ENCODE peak calls at places on chromosomes 16 and 17, in nine cellular contexts. P, W, H, Y, O, U, B, A and M are unnamed samples.

GRCh38 chr17:50139950-50140885 is 10.3 kb upstream of the SAMD14 start:
- DNase-seq in P (peak), W (no peak), H (peak), Y (peak), O (peak), U (peak), B (peak), A (no peak), M (peak)

GRCh38 chr16:19162085-19162484 is 6.0 kb upstream of the SYT17 start:
- DNase-seq in P (no peak), W (no peak), H (no peak), Y (no peak), O (no peak), U (no peak), B (no peak), A (no peak), M (no peak)

GRCh38 chr17:65953316-65954147 is 238.4 kb downstream of the CEP112 start:
- DNase-seq in P (no peak), W (no peak), H (no peak), Y (no peak), O (no peak), U (no peak), B (no peak), A (no peak), M (no peak)

GRCh38 chr17:76543482-76544122 is 3.8 kb downstream of the PRCD start:
- DNase-seq in P (peak), W (no peak), H (no peak), Y (no peak), O (no peak), U (no peak), B (no peak), A (no peak), M (no peak)

GRCh38 chr17:45705123-45706009 is 78.8 kb upstream of the CRHR1 start:
- DNase-seq in P (no peak), W (no peak), H (no peak), Y (no peak), O (no peak), U (no peak), B (peak), A (no peak), M (no peak)

GRCh38 chr16:82263456-82264159 is 93.6 kb upstream of the MPHOSPH6 start:
- DNase-seq in P (peak), W (peak), H (peak), Y (peak), O (peak), U (peak), B (peak), A (peak), M (no peak)

GRCh38 chr17:309361-309888 is 43.2 kb downstream of the RPH3AL start:
- DNase-seq in P (no peak), W (no peak), H (no peak), Y (peak), O (no peak), U (no peak), B (peak), A (no peak), M (no peak)

GRCh38 chr17:63295839-63296590 is 150.1 kb downstream of the CYB561 start:
- DNase-seq in P (no peak), W (no peak), H (no peak), Y (no peak), O (no peak), U (no peak), B (no peak), A (no peak), M (no peak)

GRCh38 chr16:10312023-10312422 is 73.8 kb upstream of the ATF7IP2 start:
- DNase-seq in P (no peak), W (no peak), H (no peak), Y (no peak), O (no peak), U (no peak), B (no peak), A (no peak), M (no peak)

GRCh38 chr16:71722801-71723536 is 1.5 kb downstream of the PHLPP2 start:
- DNase-seq in P (peak), W (peak), H (peak), Y (peak), O (peak), U (peak), B (peak), A (no peak), M (peak)

GRCh38 chr17:51050291-51051033 is 70.2 kb downstream of the SPAG9 start:
- DNase-seq in P (no peak), W (no peak), H (no peak), Y (no peak), O (no peak), U (no peak), B (no peak), A (peak), M (no peak)

GRCh38 chr16:86882586-86883280 is 304.4 kb downstream of the FOXL1 start:
- DNase-seq in P (no peak), W (no peak), H (peak), Y (no peak), O (no peak), U (no peak), B (no peak), A (no peak), M (no peak)

GRCh38 chr16:81261049-81261648 is 22.7 kb downstream of the BCO1 start:
- DNase-seq in P (no peak), W (no peak), H (no peak), Y (no peak), O (no peak), U (no peak), B (peak), A (no peak), M (no peak)

GRCh38 chr17:76240461-76241204 is at the start of gene RNF157:
- DNase-seq in P (peak), W (no peak), H (peak), Y (peak), O (peak), U (peak), B (peak), A (no peak), M (no peak)

GRCh38 chr16:27374231-27374793 is 27.7 kb upstream of the IL21R start:
- DNase-seq in P (no peak), W (no peak), H (no peak), Y (no peak), O (no peak), U (no peak), B (no peak), A (peak), M (peak)

GRCh38 chr17:29593546-29594440 is 861 bp downstream of the ANKRD13B start:
- DNase-seq in P (peak), W (no peak), H (peak), Y (no peak), O (no peak), U (peak), B (no peak), A (no peak), M (peak)
- TF ChIP-seq CTCF in P (no peak), W (no peak), H (peak), Y (peak), O (no peak), U (no peak), B (peak), A (peak), M (no peak)

DNA sequence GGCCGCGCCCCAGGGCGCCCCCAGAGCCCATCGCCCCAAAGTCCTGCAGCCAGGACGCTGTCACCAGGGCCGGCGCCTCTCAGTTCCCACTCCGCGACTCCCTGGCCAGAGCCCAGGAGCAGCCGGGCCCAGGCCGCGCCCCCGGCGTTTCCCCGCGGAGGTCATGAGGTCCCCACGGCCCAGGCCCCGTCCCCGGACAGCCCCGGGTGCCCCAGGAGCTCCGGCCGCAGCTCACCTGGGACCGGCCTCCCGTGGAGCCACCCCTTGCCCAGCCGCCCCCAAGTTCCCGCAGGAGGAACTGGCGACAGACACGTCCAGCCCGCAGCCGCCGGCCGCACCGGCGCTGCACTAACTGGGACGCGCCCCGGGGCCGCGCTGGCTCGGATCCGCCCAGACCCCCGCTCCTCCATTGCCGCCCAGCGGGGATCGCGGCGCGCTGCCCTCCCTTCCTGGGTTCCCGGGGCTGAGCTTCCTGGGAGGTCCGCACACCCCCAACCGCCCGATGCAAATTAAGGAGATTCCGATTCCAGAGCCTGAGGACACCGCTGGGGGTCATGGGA is 9.7 kb downstream of the AHSP start:
- DNase-seq in P (no peak), W (no peak), H (no peak), Y (no peak), O (no peak), U (no peak), B (no peak), A (no peak), M (no peak)
- H3K4me3 ChIP-seq in P (no peak), W (peak), H (peak), Y (no peak), O (peak), U (peak), B (no peak), A (no peak), M (no peak)

DNA sequence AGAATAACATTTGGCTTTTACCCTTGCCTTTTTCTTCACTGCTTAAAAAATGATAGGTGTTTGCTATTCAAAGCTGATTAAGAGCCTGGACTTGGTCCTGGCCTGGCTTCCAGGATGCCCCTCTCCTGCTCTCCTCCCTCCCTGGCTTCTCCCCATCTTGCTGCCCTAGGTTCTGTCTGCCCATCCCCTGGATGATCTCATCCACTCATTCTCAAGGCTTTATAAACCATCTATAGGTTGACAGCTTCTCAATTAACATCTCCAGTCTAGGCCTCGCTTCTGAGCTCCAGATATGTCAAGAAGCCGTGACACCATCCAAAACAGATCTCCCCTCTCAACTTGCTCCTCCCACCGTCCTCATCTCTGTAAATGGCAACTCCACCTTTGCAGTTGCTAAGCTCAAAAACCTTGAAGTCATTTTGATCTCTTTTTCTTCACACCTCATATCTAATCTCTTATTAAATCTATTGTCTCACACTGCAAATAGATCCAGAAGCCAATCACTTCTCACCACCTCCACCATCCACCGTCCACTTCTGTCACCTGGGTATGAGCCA is 8.7 kb downstream of the ZNF771 start:
- DNase-seq in P (no peak), W (no peak), H (no peak), Y (no peak), O (no peak), U (no peak), B (no peak), A (no peak), M (no peak)
- TF ChIP-seq POLR2A in P (no peak), W (no peak), H (no peak), Y (no peak), O (no peak), U (no peak), B (no peak), A (no peak), M (no peak)

DNA sequence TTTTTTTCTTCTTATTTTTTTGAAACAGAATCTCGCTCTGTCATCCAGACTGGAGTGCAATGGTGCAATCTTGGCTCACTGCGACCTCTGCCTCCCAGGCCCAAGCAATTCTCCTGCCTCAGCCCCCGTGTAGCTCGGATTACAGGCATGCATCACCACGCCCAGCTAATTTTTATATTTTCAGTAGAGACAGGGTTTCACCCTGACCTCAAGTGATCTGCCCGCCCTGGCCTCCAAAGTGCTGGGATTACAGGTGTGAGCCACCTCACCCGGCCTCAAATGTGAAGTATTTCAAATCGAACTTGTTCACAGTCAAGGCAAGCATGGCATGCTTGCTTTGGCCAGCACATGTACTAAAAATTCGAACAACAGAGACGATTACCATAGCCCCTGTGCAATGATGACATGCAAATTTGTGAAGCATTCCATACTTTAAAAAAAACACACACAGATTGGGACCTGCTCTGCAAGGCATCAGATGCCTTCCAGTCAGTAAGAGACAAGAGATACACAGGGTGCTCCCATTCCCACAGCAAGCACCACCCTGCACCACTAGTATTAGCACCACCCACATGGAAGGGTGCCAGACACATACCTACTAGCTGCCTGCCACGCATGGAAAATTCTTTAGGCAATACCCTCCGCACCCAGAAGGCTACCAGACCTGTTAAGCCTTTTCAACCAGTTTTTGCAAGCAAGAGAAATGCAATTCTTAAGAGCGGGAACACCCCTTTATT is 47.2 kb downstream of the ANKRD11 start:
- DNase-seq in P (peak), W (no peak), H (no peak), Y (no peak), O (no peak), U (peak), B (peak), A (no peak), M (peak)
- TF ChIP-seq CTCF in P (no peak), W (no peak), H (peak), Y (no peak), O (peak), U (no peak), B (no peak), A (no peak), M (no peak)

DNA sequence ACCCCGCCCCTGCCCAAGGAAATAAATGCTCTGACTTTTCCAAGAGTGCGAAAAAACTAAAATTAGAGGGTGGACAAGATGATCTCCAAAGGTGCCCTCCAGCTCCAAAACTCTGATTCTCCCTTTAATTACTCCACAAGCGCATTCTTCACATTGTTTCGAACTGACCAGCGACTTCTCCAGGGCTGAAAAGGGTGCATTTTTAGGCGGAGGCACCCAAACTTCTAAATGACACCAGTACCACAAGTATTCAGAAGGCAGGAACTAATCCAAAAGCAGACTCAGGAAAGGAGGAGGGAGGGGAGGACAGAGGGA is 750 bp downstream of the ZFHX3 start:
- DNase-seq in P (no peak), W (no peak), H (no peak), Y (no peak), O (no peak), U (no peak), B (no peak), A (no peak), M (no peak)
- H3K4me3 ChIP-seq in P (peak), W (peak), H (peak), Y (no peak), O (peak), U (peak), B (peak), A (peak), M (peak)

GRCh38 chr17:47373002-47373401 is 49.2 kb downstream of the EFCAB13 start:
- DNase-seq in P (no peak), W (no peak), H (no peak), Y (no peak), O (no peak), U (no peak), B (no peak), A (no peak), M (no peak)
- TF ChIP-seq POLR2A in P (no peak), W (no peak), H (no peak), Y (no peak), O (no peak), U (no peak), B (no peak), A (no peak), M (no peak)

DNA sequence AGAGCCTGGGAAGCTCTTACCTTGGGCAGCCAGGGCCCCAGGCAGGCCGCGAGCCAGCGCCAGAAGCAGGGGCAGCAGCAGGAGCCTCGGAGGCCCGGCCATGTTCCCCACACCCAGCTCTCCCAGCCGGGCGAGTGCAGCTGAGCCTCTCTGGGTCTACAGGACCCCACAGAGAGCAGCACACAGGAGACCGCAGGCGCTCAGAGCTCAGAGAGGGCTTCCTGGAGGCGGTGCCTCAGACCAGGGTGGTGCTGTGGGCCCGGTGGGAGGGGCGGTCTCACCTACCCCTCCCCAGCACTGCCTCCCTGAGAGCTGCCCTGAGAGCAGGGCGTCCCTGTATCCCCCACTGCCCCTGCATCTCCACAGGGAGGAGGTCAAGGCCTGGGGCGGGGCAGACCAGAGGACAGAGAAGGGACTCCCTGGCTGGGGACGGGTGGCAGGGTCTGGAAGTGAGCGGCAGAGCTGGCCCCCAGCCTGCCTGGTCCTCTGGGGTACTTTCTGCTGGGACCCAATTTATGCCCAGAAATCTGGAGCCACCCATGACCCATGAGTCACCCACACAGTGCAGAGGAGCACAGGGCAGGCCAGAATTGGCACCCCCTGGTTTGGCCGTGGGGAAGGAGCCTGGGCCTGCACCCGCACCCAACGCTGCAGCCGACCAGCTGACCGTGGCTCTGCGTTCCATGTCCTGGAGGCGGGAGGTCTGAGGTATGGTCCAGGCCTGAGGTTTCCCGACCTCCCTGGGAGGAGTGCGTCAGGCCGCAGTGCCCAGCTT is at the start of gene CD7:
- DNase-seq in P (no peak), W (no peak), H (no peak), Y (no peak), O (peak), U (no peak), B (no peak), A (no peak), M (no peak)
- TF ChIP-seq CTCF in P (no peak), W (no peak), H (no peak), Y (no peak), O (no peak), U (no peak), B (no peak), A (no peak), M (no peak)

GRCh38 chr16:29745126-29745852 is 501 bp downstream of the C16orf54 start:
- DNase-seq in P (no peak), W (no peak), H (no peak), Y (no peak), O (peak), U (peak), B (no peak), A (no peak), M (no peak)

GRCh38 chr16:29745853-29746345 is at the start of gene C16orf54:
- DNase-seq in P (peak), W (no peak), H (peak), Y (peak), O (peak), U (peak), B (no peak), A (peak), M (peak)

GRCh38 chr16:29743475-29743826 is 2.3 kb downstream of the C16orf54 start:
- DNase-seq in P (no peak), W (no peak), H (no peak), Y (no peak), O (no peak), U (no peak), B (no peak), A (no peak), M (no peak)

GRCh38 chr16:29743827-29744531 is 1.8 kb downstream of the C16orf54 start:
- DNase-seq in P (no peak), W (no peak), H (no peak), Y (no peak), O (peak), U (peak), B (no peak), A (no peak), M (no peak)

GRCh38 chr16:29744541-29745101 is 1.2 kb downstream of the C16orf54 start:
- DNase-seq in P (no peak), W (no peak), H (no peak), Y (peak), O (peak), U (no peak), B (no peak), A (no peak), M (no peak)
- H3K4me3 ChIP-seq in P (no peak), W (peak), H (peak), Y (no peak), O (peak), U (peak), B (no peak), A (peak), M (no peak)